ENCODE peak calls at places on chromosomes 6 and 20, in seven cellular contexts. One of them, this sample, is unnamed.

GRCh38 chr6:140134224-140134623 is 759.8 kb upstream of the CITED2 start:
- DNase-seq in tibial nerve: no peak
- DNase-seq in endothelial cell of umbilical vein: no peak
- DNase-seq in IMR-90: no peak
- DNase-seq in heart left ventricle: no peak
- DNase-seq in body of pancreas: no peak
- DNase-seq in NB4: no peak
- DNase-seq in this sample: no peak

GRCh38 chr6:161414180-161414579 is 140.3 kb upstream of the AGPAT4 start:
- DNase-seq in endothelial cell of umbilical vein: no peak
- DNase-seq in heart left ventricle: peak
- DNase-seq in tibial nerve: no peak
- DNase-seq in NB4: no peak
- DNase-seq in IMR-90: no peak
- DNase-seq in body of pancreas: peak
- DNase-seq in this sample: no peak

GRCh38 chr6:41920921-41921711 is at the start of the genes BYSL and MED20:
- DNase-seq in endothelial cell of umbilical vein: peak
- DNase-seq in tibial nerve: peak
- DNase-seq in NB4: peak
- DNase-seq in IMR-90: peak
- DNase-seq in heart left ventricle: peak
- DNase-seq in body of pancreas: peak
- DNase-seq in this sample: peak

GRCh38 chr20:5448449-5449118 is 131.8 kb upstream of the PROKR2 start:
- DNase-seq in NB4: peak
- DNase-seq in tibial nerve: peak
- DNase-seq in heart left ventricle: no peak
- DNase-seq in endothelial cell of umbilical vein: peak
- DNase-seq in body of pancreas: peak
- DNase-seq in IMR-90: peak
- DNase-seq in this sample: peak

GRCh38 chr6:37323568-37323967 is 30.2 kb upstream of the RNF8 start:
- DNase-seq in body of pancreas: no peak
- DNase-seq in IMR-90: peak
- DNase-seq in tibial nerve: no peak
- DNase-seq in endothelial cell of umbilical vein: peak
- DNase-seq in heart left ventricle: no peak
- DNase-seq in NB4: no peak
- DNase-seq in this sample: no peak

GRCh38 chr6:46657642-46658041 is 4.9 kb downstream of the SLC25A27 start:
- DNase-seq in endothelial cell of umbilical vein: no peak
- DNase-seq in IMR-90: no peak
- DNase-seq in heart left ventricle: no peak
- DNase-seq in NB4: no peak
- DNase-seq in tibial nerve: no peak
- DNase-seq in body of pancreas: no peak
- DNase-seq in this sample: no peak

GRCh38 chr20:58891076-58891685 is 38.7 kb downstream of the GNAS start:
- DNase-seq in body of pancreas: peak
- DNase-seq in IMR-90: peak
- DNase-seq in endothelial cell of umbilical vein: no peak
- DNase-seq in heart left ventricle: peak
- DNase-seq in tibial nerve: peak
- DNase-seq in NB4: peak
- DNase-seq in this sample: peak

GRCh38 chr6:134315974-134316391 is 1.9 kb downstream of the SGK1 start:
- DNase-seq in tibial nerve: no peak
- DNase-seq in body of pancreas: no peak
- DNase-seq in IMR-90: no peak
- DNase-seq in NB4: no peak
- DNase-seq in heart left ventricle: no peak
- DNase-seq in endothelial cell of umbilical vein: no peak
- DNase-seq in this sample: no peak

GRCh38 chr20:44449864-44450263 is 25.8 kb upstream of the TTPAL start:
- DNase-seq in heart left ventricle: no peak
- DNase-seq in NB4: no peak
- DNase-seq in endothelial cell of umbilical vein: no peak
- DNase-seq in body of pancreas: no peak
- DNase-seq in IMR-90: no peak
- DNase-seq in tibial nerve: no peak
- DNase-seq in this sample: no peak

GRCh38 chr20:23782366-23782983 is 31.7 kb upstream of the CST1 start:
- DNase-seq in endothelial cell of umbilical vein: peak
- DNase-seq in tibial nerve: no peak
- DNase-seq in NB4: peak
- DNase-seq in body of pancreas: no peak
- DNase-seq in heart left ventricle: no peak
- DNase-seq in IMR-90: peak
- DNase-seq in this sample: no peak

GRCh38 chr6:111661541-111662041 is 55.9 kb upstream of the TRAF3IP2 start:
- DNase-seq in NB4: no peak
- DNase-seq in heart left ventricle: no peak
- DNase-seq in body of pancreas: peak
- DNase-seq in endothelial cell of umbilical vein: no peak
- DNase-seq in IMR-90: no peak
- DNase-seq in tibial nerve: no peak
- DNase-seq in this sample: no peak

GRCh38 chr6:39879535-39879934 is 54.7 kb downstream of the MOCS1 start:
- DNase-seq in heart left ventricle: no peak
- DNase-seq in IMR-90: peak
- DNase-seq in body of pancreas: no peak
- DNase-seq in tibial nerve: no peak
- DNase-seq in NB4: no peak
- DNase-seq in endothelial cell of umbilical vein: no peak
- DNase-seq in this sample: no peak

GRCh38 chr6:46325561-46326525 is 155.1 kb upstream of the ENPP5 start:
- DNase-seq in endothelial cell of umbilical vein: no peak
- DNase-seq in IMR-90: peak
- DNase-seq in tibial nerve: no peak
- DNase-seq in body of pancreas: no peak
- DNase-seq in NB4: peak
- DNase-seq in heart left ventricle: no peak
- DNase-seq in this sample: no peak

GRCh38 chr6:2215342-2215741 is 30.1 kb downstream of the GMDS start:
- DNase-seq in body of pancreas: no peak
- DNase-seq in tibial nerve: no peak
- DNase-seq in endothelial cell of umbilical vein: no peak
- DNase-seq in NB4: peak
- DNase-seq in heart left ventricle: no peak
- DNase-seq in IMR-90: no peak
- DNase-seq in this sample: no peak

GRCh38 chr6:42017021-42017643 is 33.2 kb upstream of the TAF8 start:
- DNase-seq in body of pancreas: no peak
- DNase-seq in NB4: peak
- DNase-seq in tibial nerve: no peak
- DNase-seq in IMR-90: peak
- DNase-seq in endothelial cell of umbilical vein: peak
- DNase-seq in heart left ventricle: no peak
- DNase-seq in this sample: no peak

GRCh38 chr20:58721951-58722371 is 29.4 kb downstream of the NPEPL1 start:
- DNase-seq in NB4: peak
- DNase-seq in body of pancreas: peak
- DNase-seq in endothelial cell of umbilical vein: no peak
- DNase-seq in IMR-90: no peak
- DNase-seq in tibial nerve: peak
- DNase-seq in heart left ventricle: peak
- DNase-seq in this sample: peak

DNA sequence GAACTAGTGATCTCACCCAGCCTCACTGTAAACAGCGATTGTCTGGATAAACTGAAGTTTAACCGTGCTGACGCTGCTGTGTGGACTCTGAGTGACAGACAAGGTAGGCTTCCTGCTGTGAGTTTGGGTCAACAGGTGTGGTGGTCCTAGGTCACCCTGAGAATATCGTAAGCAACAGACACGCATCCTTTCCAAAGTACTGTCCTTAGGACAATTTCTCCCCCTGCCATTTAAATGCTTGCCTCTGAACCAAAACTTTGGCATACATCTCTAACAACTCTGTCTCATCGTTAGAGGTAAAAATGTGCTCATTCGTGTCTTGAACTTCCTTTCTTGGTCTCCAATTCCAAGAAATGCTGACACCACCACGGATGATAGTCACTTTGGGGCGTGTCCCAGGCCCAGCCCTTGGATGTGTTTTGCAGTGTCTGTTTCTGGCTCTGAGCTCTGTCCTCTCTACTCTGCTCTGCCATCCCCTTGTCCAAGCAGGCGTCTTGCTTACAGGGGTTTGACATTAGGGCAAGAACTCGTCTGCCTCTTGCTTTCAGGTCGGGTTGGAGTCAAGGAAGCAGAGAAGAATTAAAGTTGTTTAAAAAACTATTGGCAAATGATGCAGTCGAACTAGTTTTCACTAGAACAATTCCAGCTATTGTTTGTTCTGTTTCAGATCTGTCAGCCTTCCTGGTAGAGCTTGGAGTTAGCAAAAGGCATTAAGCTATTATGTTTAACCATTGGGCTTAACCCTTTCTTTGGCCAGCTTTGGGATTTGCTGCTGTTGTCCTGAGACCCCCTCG is 95.6 kb downstream of the EYA2 start:
- DNase-seq in NB4: no peak
- DNase-seq in IMR-90: no peak
- DNase-seq in tibial nerve: no peak
- DNase-seq in heart left ventricle: no peak
- DNase-seq in body of pancreas: no peak
- DNase-seq in endothelial cell of umbilical vein: no peak
- DNase-seq in this sample: peak
- TF ChIP-seq POLR2A in NB4: no peak
- TF ChIP-seq POLR2A in IMR-90: no peak
- TF ChIP-seq POLR2A in tibial nerve: no peak
- TF ChIP-seq POLR2A in heart left ventricle: no peak
- TF ChIP-seq POLR2A in body of pancreas: peak
- TF ChIP-seq POLR2A in endothelial cell of umbilical vein: no peak
- TF ChIP-seq POLR2A in this sample: no peak

DNA sequence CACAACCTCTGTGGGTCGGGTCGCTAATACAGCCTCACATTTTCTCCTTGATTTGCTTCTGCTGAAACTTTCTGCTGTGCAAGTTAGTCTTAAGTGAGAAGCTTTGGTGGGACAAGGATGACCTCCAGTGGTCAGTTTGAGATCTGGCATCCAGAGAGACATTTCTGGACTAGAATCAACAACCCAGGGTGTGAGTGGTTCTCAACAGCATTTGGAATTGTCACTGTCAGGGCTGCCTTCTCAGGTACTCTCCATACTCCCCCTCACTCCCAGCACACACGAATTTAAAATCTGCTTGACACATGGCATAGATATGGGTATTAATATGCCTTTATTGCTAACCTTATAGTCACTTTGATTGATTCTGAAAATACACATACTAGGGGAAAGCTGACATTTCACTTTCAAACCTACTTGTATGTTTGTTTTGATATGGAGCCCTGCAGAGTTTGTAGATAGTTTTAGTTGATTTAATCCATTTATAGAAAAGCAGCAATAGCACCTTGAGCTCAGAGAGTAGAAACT is 13.2 kb downstream of the OTOR start:
- DNase-seq in tibial nerve: peak
- DNase-seq in heart left ventricle: peak
- DNase-seq in body of pancreas: peak
- DNase-seq in endothelial cell of umbilical vein: peak
- DNase-seq in IMR-90: peak
- DNase-seq in NB4: peak
- DNase-seq in this sample: peak
- TF ChIP-seq CTCF in tibial nerve: peak
- TF ChIP-seq CTCF in heart left ventricle: peak
- TF ChIP-seq CTCF in body of pancreas: peak
- TF ChIP-seq CTCF in endothelial cell of umbilical vein: peak
- TF ChIP-seq CTCF in IMR-90: peak
- TF ChIP-seq CTCF in NB4: peak
- TF ChIP-seq CTCF in this sample: no peak

GRCh38 chr6:145036848-145037567 is 698.3 kb downstream of the EPM2A start:
- DNase-seq in heart left ventricle: peak
- DNase-seq in IMR-90: peak
- DNase-seq in NB4: peak
- DNase-seq in endothelial cell of umbilical vein: peak
- DNase-seq in body of pancreas: no peak
- DNase-seq in tibial nerve: no peak
- DNase-seq in this sample: no peak
- H3K4me3 ChIP-seq in heart left ventricle: no peak
- H3K4me3 ChIP-seq in IMR-90: no peak
- H3K4me3 ChIP-seq in NB4: no peak
- H3K4me3 ChIP-seq in endothelial cell of umbilical vein: no peak
- H3K4me3 ChIP-seq in body of pancreas: no peak
- H3K4me3 ChIP-seq in tibial nerve: no peak
- H3K4me3 ChIP-seq in this sample: no peak

GRCh38 chr20:17680836-17681740 is 954 bp downstream of the RRBP1 start:
- DNase-seq in body of pancreas: peak
- DNase-seq in NB4: peak
- DNase-seq in tibial nerve: peak
- DNase-seq in heart left ventricle: peak
- DNase-seq in endothelial cell of umbilical vein: peak
- DNase-seq in IMR-90: peak
- DNase-seq in this sample: peak

GRCh38 chr20:17682889-17683198 is 802 bp upstream of the RRBP1 start:
- DNase-seq in heart left ventricle: no peak
- DNase-seq in NB4: no peak
- DNase-seq in endothelial cell of umbilical vein: no peak
- DNase-seq in tibial nerve: no peak
- DNase-seq in body of pancreas: no peak
- DNase-seq in IMR-90: no peak
- DNase-seq in this sample: no peak

GRCh38 chr20:17681741-17682102 is 320 bp downstream of the RRBP1 start:
- DNase-seq in heart left ventricle: no peak
- DNase-seq in endothelial cell of umbilical vein: no peak
- DNase-seq in IMR-90: no peak
- DNase-seq in tibial nerve: no peak
- DNase-seq in NB4: no peak
- DNase-seq in body of pancreas: no peak
- DNase-seq in this sample: no peak

GRCh38 chr20:17683218-17684076 is 1.4 kb upstream of the RRBP1 start:
- DNase-seq in body of pancreas: no peak
- DNase-seq in IMR-90: no peak
- DNase-seq in tibial nerve: no peak
- DNase-seq in heart left ventricle: no peak
- DNase-seq in NB4: no peak
- DNase-seq in endothelial cell of umbilical vein: no peak
- DNase-seq in this sample: no peak

DNA sequence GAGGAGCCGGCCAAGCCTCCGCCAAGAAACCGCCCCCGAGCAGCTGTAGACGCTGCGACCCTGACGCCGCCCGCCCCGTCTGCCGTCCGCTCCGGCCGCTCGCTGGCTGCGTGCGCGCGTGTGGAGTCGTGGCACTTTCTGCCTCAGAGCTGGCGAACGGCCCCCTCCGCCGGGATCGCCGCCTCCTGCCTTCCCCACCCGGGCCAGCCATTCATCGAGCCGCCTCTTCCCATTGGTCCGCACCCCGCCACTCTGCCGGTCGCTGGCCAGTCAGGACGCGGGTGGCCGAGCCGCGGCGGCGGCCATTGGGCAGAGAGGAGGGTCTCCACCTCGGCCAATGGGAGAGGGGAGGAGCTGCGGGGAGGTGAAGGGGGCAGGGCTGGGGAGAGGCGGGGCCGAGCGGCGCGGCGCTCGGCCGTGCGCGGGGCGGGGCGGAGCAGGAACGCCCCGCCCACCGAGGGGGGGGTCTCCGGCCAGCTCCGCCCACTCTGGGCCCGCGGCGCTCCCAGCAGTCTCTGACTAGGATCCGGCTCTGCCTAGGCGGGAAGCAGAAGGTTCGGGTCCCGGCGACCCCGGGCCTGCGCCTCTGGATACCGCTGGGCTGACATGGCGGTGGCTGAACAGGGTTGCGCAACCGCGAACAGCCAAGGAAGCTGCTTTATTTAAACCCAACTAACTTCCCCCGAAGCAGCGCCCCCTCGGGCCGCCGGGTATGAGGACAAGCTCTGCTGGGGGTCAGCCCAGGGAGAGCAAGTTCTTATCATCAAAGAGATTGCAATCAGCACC is at the start of gene RRBP1:
- DNase-seq in tibial nerve: peak
- DNase-seq in NB4: peak
- DNase-seq in heart left ventricle: peak
- DNase-seq in endothelial cell of umbilical vein: peak
- DNase-seq in IMR-90: peak
- DNase-seq in body of pancreas: peak
- DNase-seq in this sample: peak
- TF ChIP-seq POLR2A in tibial nerve: peak
- TF ChIP-seq POLR2A in NB4: peak
- TF ChIP-seq POLR2A in heart left ventricle: no peak
- TF ChIP-seq POLR2A in endothelial cell of umbilical vein: peak
- TF ChIP-seq POLR2A in IMR-90: peak
- TF ChIP-seq POLR2A in body of pancreas: peak
- TF ChIP-seq POLR2A in this sample: no peak

This sample was measured in lower leg skin.